ENCODE peak calls at places on chromosome 15, in nine cellular contexts. L is NCI-H524 treated with DMSO at 0.1 percent for 48 hours; C is HEK293T; F is kidney; V is stimulated activated CD8-positive, alpha-beta memory T cell treated with anti-CD3 and anti-CD28 coated beads, Interleukin-2, amount 100 ng/mL, for 1 hour; X is IMR-90; P is adrenal gland; Z is spleen; T is tibial nerve. E is an unnamed sample.

GRCh38 chr15:80743189-80743833 is 35.9 kb upstream of the CEMIP start:
- DNase-seq in L (no peak), C (no peak), F (no peak), V (no peak), X (peak), P (no peak), Z (no peak), T (no peak), E (no peak)

GRCh38 chr15:73786518-73786917 is 33.4 kb upstream of the INSYN1 start:
- DNase-seq in L (no peak), C (no peak), F (no peak), V (no peak), X (no peak), P (no peak), Z (no peak), T (no peak), E (no peak)

GRCh38 chr15:29652595-29652994 is 169.7 kb downstream of the TJP1 start:
- DNase-seq in L (no peak), C (no peak), F (no peak), V (no peak), X (no peak), P (no peak), Z (no peak), T (no peak), E (no peak)

GRCh38 chr15:94177112-94177511 is 54.2 kb upstream of the MCTP2 start:
- DNase-seq in L (no peak), C (no peak), F (no peak), V (no peak), X (peak), P (no peak), Z (no peak), T (no peak), E (no peak)

GRCh38 chr15:67720556-67721175 is 104.6 kb upstream of the SKOR1 start:
- DNase-seq in L (no peak), C (peak), F (no peak), V (no peak), X (no peak), P (no peak), Z (no peak), T (no peak), E (no peak)

GRCh38 chr15:45372032-45372995 is 6.0 kb downstream of the GATM start:
- DNase-seq in L (no peak), C (no peak), F (no peak), V (no peak), X (no peak), P (no peak), Z (no peak), T (no peak), E (no peak)

GRCh38 chr15:59294961-59295741 is 77.5 kb downstream of the MYO1E start:
- DNase-seq in L (no peak), C (no peak), F (no peak), V (no peak), X (peak), P (no peak), Z (no peak), T (no peak), E (no peak)

GRCh38 chr15:73928241-73928579 is 1.9 kb downstream of the LOXL1 start:
- DNase-seq in L (no peak), C (no peak), F (no peak), V (no peak), X (no peak), P (no peak), Z (peak), T (no peak), E (no peak)

GRCh38 chr15:91940466-91941381 is 87.2 kb downstream of the SLCO3A1 start:
- DNase-seq in L (no peak), C (no peak), F (peak), V (no peak), X (no peak), P (no peak), Z (no peak), T (no peak), E (no peak)

GRCh38 chr15:25060472-25060803 is 105.7 kb downstream of the SNRPN start:
- DNase-seq in L (no peak), C (no peak), F (no peak), V (no peak), X (no peak), P (no peak), Z (no peak), T (no peak), E (no peak)

GRCh38 chr15:94083467-94083991 is 147.8 kb upstream of the MCTP2 start:
- DNase-seq in L (no peak), C (no peak), F (peak), V (no peak), X (peak), P (no peak), Z (no peak), T (no peak), E (no peak)

GRCh38 chr15:64344651-64345262 is 11.2 kb downstream of the CSNK1G1 start:
- DNase-seq in L (no peak), C (no peak), F (no peak), V (no peak), X (peak), P (no peak), Z (no peak), T (no peak), E (no peak)

GRCh38 chr15:55289573-55290360 is at the start of gene RAB27A:
- DNase-seq in L (no peak), C (peak), F (peak), V (peak), X (peak), P (peak), Z (peak), T (peak), E (peak)

GRCh38 chr15:53506370-53506769 is 253.1 kb downstream of the WDR72 start:
- DNase-seq in L (no peak), C (no peak), F (no peak), V (no peak), X (no peak), P (no peak), Z (no peak), T (no peak), E (no peak)

GRCh38 chr15:58873267-58873666 is 60.2 kb downstream of the SLTM start:
- DNase-seq in L (no peak), C (no peak), F (no peak), V (no peak), X (peak), P (no peak), Z (no peak), T (no peak), E (no peak)

GRCh38 chr15:28273468-28273867 is 48.5 kb downstream of the HERC2 start:
- DNase-seq in L (no peak), C (no peak), F (no peak), V (no peak), X (peak), P (no peak), Z (no peak), T (no peak), E (no peak)

GRCh38 chr15:48935236-48935635 is 28.5 kb downstream of the SHC4 start:
- DNase-seq in L (no peak), C (no peak), F (no peak), V (no peak), X (no peak), P (no peak), Z (no peak), T (no peak), E (no peak)

GRCh38 chr15:57133127-57133968 is 214.9 kb downstream of the TCF12 start:
- DNase-seq in L (peak), C (no peak), F (peak), V (no peak), X (peak), P (no peak), Z (no peak), T (no peak), E (peak)

GRCh38 chr15:49875392-49875791 is 243.6 kb downstream of the ATP8B4 start:
- DNase-seq in L (no peak), C (no peak), F (no peak), V (no peak), X (no peak), P (no peak), Z (no peak), T (no peak), E (no peak)

GRCh38 chr15:81897011-81897677 is 148.7 kb downstream of the MEX3B start:
- DNase-seq in L (no peak), C (no peak), F (no peak), V (no peak), X (peak), P (no peak), Z (no peak), T (no peak), E (no peak)

GRCh38 chr15:60740787-60741354 is 261.9 kb upstream of the ICE2 start:
- DNase-seq in L (no peak), C (no peak), F (no peak), V (no peak), X (peak), P (no peak), Z (no peak), T (no peak), E (no peak)

GRCh38 chr15:67095834-67096366 is 30.5 kb downstream of the SMAD3 start:
- DNase-seq in L (no peak), C (no peak), F (no peak), V (no peak), X (no peak), P (no peak), Z (no peak), T (no peak), E (no peak)

GRCh38 chr15:68112711-68113110 is 58.6 kb downstream of the PIAS1 start:
- DNase-seq in L (no peak), C (no peak), F (no peak), V (no peak), X (peak), P (no peak), Z (no peak), T (no peak), E (no peak)

GRCh38 chr15:71687902-71688508 is 122.3 kb upstream of the NR2E3 start:
- DNase-seq in L (no peak), C (no peak), F (no peak), V (no peak), X (peak), P (no peak), Z (no peak), T (no peak), E (no peak)

GRCh38 chr15:89656116-89656815 is 999 bp upstream of the KIF7 start:
- DNase-seq in L (no peak), C (no peak), F (no peak), V (no peak), X (peak), P (no peak), Z (no peak), T (no peak), E (no peak)

GRCh38 chr15:101043011-101043410 is 123.9 kb downstream of the LRRK1 start:
- DNase-seq in L (no peak), C (no peak), F (peak), V (no peak), X (no peak), P (peak), Z (peak), T (no peak), E (no peak)

GRCh38 chr15:89743011-89743410 is 8.0 kb downstream of the MESP1 start:
- DNase-seq in L (no peak), C (no peak), F (peak), V (no peak), X (no peak), P (no peak), Z (no peak), T (no peak), E (no peak)

GRCh38 chr15:40593588-40594428 is at the start of gene KNL1:
- DNase-seq in L (peak), C (peak), F (peak), V (peak), X (peak), P (peak), Z (peak), T (peak), E (peak)